ENCODE peak calls at places on chromosomes 7 and 10, in four cellular contexts. G, Y, W and T are unnamed samples.

GRCh38 chr10:49257159-49257558 is 41.8 kb upstream of the C10orf71 start:
- DNase-seq in Y (no peak), G (no peak), W (no peak), T (no peak)

GRCh38 chr10:67790534-67791408 is 47.2 kb downstream of the DNAJC12 start:
- DNase-seq in W (no peak), Y (no peak), G (peak; percentile 57), T (no peak)

GRCh38 chr10:10293431-10293830 is 724.2 kb upstream of the CELF2 start:
- DNase-seq in G (no peak), Y (no peak), W (no peak), T (no peak)

GRCh38 chr7:134546903-134547737 is 1.8 kb upstream of the AKR1B15 start:
- DNase-seq in G (peak; percentile 56), W (peak; percentile 46), Y (peak; percentile 66), T (no peak)

GRCh38 chr10:4770766-4771553 is 55.0 kb upstream of the AKR1E2 start:
- DNase-seq in W (no peak), G (peak; percentile 81), Y (no peak), T (no peak)

GRCh38 chr10:133391761-133392518 is 2.0 kb upstream of the MTG1 start:
- DNase-seq in W (peak; percentile 35), Y (no peak), G (no peak), T (no peak)

GRCh38 chr7:107694395-107694794 is 33.8 kb downstream of the SLC26A4 start:
- DNase-seq in G (no peak), W (no peak), Y (no peak), T (no peak)

GRCh38 chr10:46520941-46521340 is 35.5 kb downstream of the GPRIN2 start:
- DNase-seq in W (no peak), Y (no peak), G (no peak), T (no peak)

GRCh38 chr10:86293323-86293840 is 73.2 kb downstream of the GRID1 start:
- DNase-seq in G (no peak), W (no peak), Y (no peak), T (no peak)

GRCh38 chr7:151076863-151077704 is 3.5 kb downstream of the FASTK start:
- DNase-seq in G (no peak), Y (no peak), W (no peak), T (no peak)

GRCh38 chr10:6050801-6051445 is 11.2 kb downstream of the IL2RA start:
- DNase-seq in Y (peak; percentile 89), W (peak; percentile 77), G (no peak), T (peak; percentile 71)

GRCh38 chr10:87657370-87657769 is 2.3 kb upstream of the PAPSS2 start:
- DNase-seq in G (no peak), Y (no peak), W (no peak), T (no peak)

GRCh38 chr7:8455426-8455825 is 22.0 kb downstream of the NXPH1 start:
- DNase-seq in G (no peak), W (no peak), Y (no peak), T (no peak)

GRCh38 chr7:128247640-128248194 is 6.6 kb downstream of the LEP start:
- DNase-seq in W (no peak), Y (no peak), G (peak; percentile 18), T (no peak)

GRCh38 chr7:104772405-104772821 is 241.6 kb upstream of the KMT2E start:
- DNase-seq in G (no peak), W (no peak), Y (no peak), T (no peak)
- TF ChIP-seq CTCF in G (no peak), W (no peak), Y (no peak), T (no peak)

GRCh38 chr10:121593267-121593666 is 5.0 kb downstream of the FGFR2 start:
- DNase-seq in Y (no peak), W (no peak), G (no peak), T (no peak)

GRCh38 chr10:121593676-121594075 is 4.6 kb downstream of the FGFR2 start:
- DNase-seq in W (no peak), G (no peak), Y (no peak), T (no peak)

GRCh38 chr10:121591186-121591585 is 7.1 kb downstream of the FGFR2 start:
- DNase-seq in W (no peak), Y (no peak), G (no peak), T (no peak)

GRCh38 chr10:121590772-121591171 is 7.5 kb downstream of the FGFR2 start:
- DNase-seq in W (no peak), G (no peak), Y (no peak), T (no peak)

GRCh38 chr10:121592155-121592890 is 5.9 kb downstream of the FGFR2 start:
- DNase-seq in G (no peak), W (no peak), Y (no peak), T (no peak)
- TF ChIP-seq CTCF in G (peak; percentile 12), W (no peak), Y (no peak), T (no peak)

DNA sequence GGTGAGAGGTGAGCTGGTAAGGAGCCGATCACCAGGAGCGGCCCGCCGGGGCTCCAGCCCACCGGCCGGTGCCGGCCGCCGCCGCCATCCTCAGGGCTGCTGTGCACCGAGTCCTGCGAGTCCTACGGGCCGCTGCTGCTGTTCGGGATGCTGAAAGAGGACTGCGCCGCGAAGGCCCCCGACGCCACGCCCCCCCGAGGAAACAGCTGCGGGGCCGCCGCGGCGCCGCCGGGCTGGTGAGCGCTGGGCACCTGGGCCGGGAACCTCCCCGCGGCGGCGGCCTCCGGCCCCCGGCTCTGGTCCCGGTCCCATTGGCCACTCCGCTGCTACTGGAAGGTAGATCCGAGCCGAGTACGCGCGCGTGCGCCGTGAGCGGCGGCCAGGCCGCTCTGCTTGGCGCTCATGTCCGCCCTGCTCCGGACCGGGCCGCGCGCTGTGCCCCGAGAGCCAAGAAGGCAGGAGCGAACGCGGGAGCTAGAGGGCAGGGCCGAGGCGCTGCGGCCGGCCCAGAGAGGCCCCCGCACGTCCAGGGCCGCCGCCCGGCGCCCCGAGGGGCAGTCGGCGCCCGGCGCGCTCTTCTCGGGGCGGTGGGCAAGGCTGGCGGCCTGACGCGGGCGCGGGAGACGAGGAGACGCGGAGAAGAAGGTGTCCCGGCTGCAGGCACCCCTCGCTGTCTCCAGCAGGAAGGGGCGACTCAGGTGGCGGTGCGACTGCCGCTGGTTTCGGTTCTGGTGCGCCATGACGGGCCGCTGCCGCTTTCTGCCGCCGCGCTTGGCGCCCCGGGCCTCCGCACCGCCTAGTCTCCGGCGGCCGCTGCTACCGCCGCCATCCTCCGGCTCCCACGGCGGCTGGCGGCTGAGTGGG is 121.3 kb upstream of the WIPF3 start:
- DNase-seq in Y (peak; percentile 79), W (peak; percentile 45), G (peak; percentile 23), T (peak; percentile 49)
- TF ChIP-seq CTCF in Y (no peak), W (no peak), G (no peak), T (no peak)

DNA sequence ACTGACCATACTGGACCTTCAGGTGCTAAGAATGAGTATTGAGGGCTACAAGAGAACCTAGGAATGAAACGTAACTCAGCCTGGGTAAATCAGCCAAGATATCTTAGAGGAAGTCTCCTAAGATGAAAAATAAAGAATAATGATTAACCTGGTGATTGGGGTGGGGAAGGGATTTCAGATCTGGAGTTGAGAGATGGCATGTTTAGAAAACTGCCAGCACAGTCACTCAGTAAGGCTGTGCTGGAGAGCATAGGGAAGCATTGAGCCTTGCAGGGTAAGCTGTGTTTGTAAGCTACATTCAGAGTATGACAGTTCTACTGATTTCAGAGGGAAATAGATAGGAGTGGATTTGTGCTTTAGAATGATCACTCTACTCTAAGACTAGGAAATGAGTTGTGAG is 1.9 kb upstream of the MALRD1 start:
- DNase-seq in Y (no peak), G (no peak), W (no peak), T (no peak)
- TF ChIP-seq CTCF in Y (no peak), G (no peak), W (no peak), T (no peak)

GRCh38 chr10:89251417-89252224 is at the start of gene LIPA:
- DNase-seq in Y (peak; percentile 99), G (peak; percentile 97), W (peak; percentile 92), T (peak; percentile 91)
- TF ChIP-seq CTCF in Y (no peak), G (no peak), W (no peak), T (no peak)